ENCODE peak calls at places on chromosomes 16 and 17, in six cellular contexts. S is fibroblast of pulmonary artery; D is EL; U is CD8-positive, alpha-beta T cell; O is CD4-positive, CD25-positive, alpha-beta regulatory T cell; M is WTC11. N is an unnamed sample.

GRCh38 chr17:73642659-73643011 is 1.6 kb downstream of the SDK2 start:
- DNase-seq in D (no peak), O (no peak), M (no peak), S (no peak), U (no peak), N (no peak)

GRCh38 chr17:75019710-75020109 is 7.2 kb downstream of the MRPL58 start:
- DNase-seq in S (no peak), D (no peak), U (no peak), O (no peak), M (no peak), N (no peak)

GRCh38 chr16:49855822-49856740 is at the start of gene ZNF423:
- DNase-seq in O (no peak), M (peak; percentile 44), D (no peak), U (no peak), S (peak; percentile 15), N (no peak)

GRCh38 chr17:31702040-31702439 is 157.0 kb downstream of the COPRS start:
- DNase-seq in M (no peak), D (no peak), O (no peak), U (no peak), S (no peak), N (no peak)

GRCh38 chr16:77212736-77213541 is 13.7 kb downstream of the SYCE1L start:
- DNase-seq in M (peak; percentile 76), O (peak; percentile 51), D (peak; percentile 24), U (peak; percentile 65), S (peak; percentile 46), N (peak; percentile 82)

GRCh38 chr16:27646811-27647210 is 96.9 kb downstream of the KATNIP start:
- DNase-seq in O (no peak), M (no peak), D (no peak), S (peak; percentile 9), U (no peak), N (no peak)

GRCh38 chr17:8941980-8942617 is 23.4 kb downstream of the PIK3R5 start:
- DNase-seq in D (no peak), U (peak; percentile 40), S (no peak), M (no peak), O (no peak), N (no peak)

GRCh38 chr17:47265983-47266541 is 12.4 kb downstream of the ITGB3 start:
- DNase-seq in D (peak; percentile 50), U (no peak), O (no peak), S (peak; percentile 78), M (no peak), N (no peak)

GRCh38 chr17:82613283-82614094 is 34.8 kb downstream of the WDR45B start:
- DNase-seq in O (no peak), U (no peak), S (no peak), D (no peak), M (peak; percentile 29), N (peak; percentile 86)

GRCh38 chr16:2462031-2462866 is 2.3 kb downstream of the TEDC2 start:
- DNase-seq in M (no peak), S (no peak), O (no peak), D (no peak), U (no peak), N (no peak)

GRCh38 chr16:15564619-15565339 is 78.2 kb downstream of the MARF1 start:
- DNase-seq in U (no peak), S (no peak), D (no peak), O (no peak), M (no peak), N (no peak)

GRCh38 chr16:89289428-89290395 is 72.2 kb downstream of the ZNF778 start:
- DNase-seq in O (peak; percentile 42), S (peak; percentile 70), M (peak; percentile 91), U (peak; percentile 58), D (peak; percentile 69), N (peak; percentile 89)